ENCODE peak calls at places on chromosomes 2 and 18, in nine cellular contexts. G is HepG2; Z is neural progenitor cell; Y is GM23338; C is sigmoid colon; P is foreskin fibroblast; L is hepatocyte; F is CD8-positive, alpha-beta T cell; S is fibroblast of the aortic adventitia. K is an unnamed sample.

GRCh38 chr2:172426635-172427255 is 641 bp upstream of the ITGA6 start:
- DNase-seq in G (no peak), Z (no peak), Y (no peak), C (no peak), P (no peak), L (no peak), F (no peak), S (no peak), K (no peak)

GRCh38 chr2:56183643-56184499 is at the start of gene CCDC85A:
- DNase-seq in G (peak; percentile 46), Z (peak; percentile 93), Y (peak; percentile 86), C (peak; percentile 83), P (peak; percentile 90), L (peak; percentile 92), F (peak; percentile 46), S (peak; percentile 78), K (no peak)

GRCh38 chr2:101047075-101047766 is 45.1 kb downstream of the RPL31 start:
- DNase-seq in G (no peak), Z (no peak), Y (no peak), C (no peak), P (no peak), L (no peak), F (no peak), S (peak; percentile 29), K (no peak)

GRCh38 chr2:232386740-232387450 is 8.3 kb downstream of the ALPP start:
- DNase-seq in G (no peak), Z (peak; percentile 32), Y (peak; percentile 64), C (no peak), P (peak; percentile 33), L (no peak), F (no peak), S (no peak), K (no peak)

GRCh38 chr2:139556789-139557188 is 776.6 kb upstream of the NXPH2 start:
- DNase-seq in G (no peak), Z (no peak), Y (no peak), C (no peak), P (no peak), L (no peak), F (no peak), S (no peak), K (no peak)

GRCh38 chr2:130964931-130965330 is 128.2 kb downstream of the ARHGEF4 start:
- DNase-seq in G (no peak), Z (no peak), Y (no peak), C (no peak), P (no peak), L (no peak), F (no peak), S (no peak), K (no peak)

GRCh38 chr2:83665894-83666293 is 793.2 kb downstream of the SUCLG1 start:
- DNase-seq in G (peak; percentile 18), Z (no peak), Y (no peak), C (no peak), P (peak; percentile 49), L (no peak), F (no peak), S (peak; percentile 77), K (no peak)

GRCh38 chr2:47269316-47270232 is 114.5 kb upstream of the STPG4 start:
- DNase-seq in G (peak; percentile 66), Z (no peak), Y (no peak), C (peak; percentile 82), P (peak; percentile 99), L (peak; percentile 72), F (no peak), S (peak; percentile 96), K (no peak)

GRCh38 chr2:9300829-9301453 is 94.3 kb downstream of the ASAP2 start:
- DNase-seq in G (no peak), Z (no peak), Y (no peak), C (no peak), P (no peak), L (no peak), F (no peak), S (peak; percentile 23), K (no peak)

GRCh38 chr2:105294046-105294445 is 35.5 kb downstream of the TGFBRAP1 start:
- DNase-seq in G (no peak), Z (no peak), Y (no peak), C (no peak), P (no peak), L (no peak), F (no peak), S (no peak), K (no peak)

GRCh38 chr2:172308253-172308935 is 119.0 kb upstream of the ITGA6 start:
- DNase-seq in G (no peak), Z (no peak), Y (no peak), C (no peak), P (no peak), L (no peak), F (no peak), S (no peak), K (no peak)

GRCh38 chr18:74501386-74501785 is 5.2 kb downstream of the CNDP2 start:
- DNase-seq in G (no peak), Z (no peak), Y (no peak), C (peak; percentile 25), P (no peak), L (no peak), F (no peak), S (no peak), K (no peak)

GRCh38 chr2:233445152-233445830 is 91.0 kb downstream of the DGKD start:
- DNase-seq in G (no peak), Z (no peak), Y (no peak), C (peak; percentile 8), P (no peak), L (no peak), F (no peak), S (no peak), K (no peak)

GRCh38 chr2:134244091-134244490 is 9.8 kb upstream of the MGAT5 start:
- DNase-seq in G (no peak), Z (no peak), Y (no peak), C (no peak), P (peak; percentile 61), L (no peak), F (no peak), S (peak; percentile 48), K (no peak)

GRCh38 chr18:36572135-36572856 is 256.5 kb downstream of the TPGS2 start:
- DNase-seq in G (peak; percentile 19), Z (peak; percentile 70), Y (peak; percentile 72), C (no peak), P (peak; percentile 72), L (peak; percentile 58), F (no peak), S (peak; percentile 78), K (peak; percentile 11)

GRCh38 chr2:235098273-235098672 is 146.5 kb downstream of the SH3BP4 start:
- DNase-seq in G (no peak), Z (no peak), Y (peak; percentile 17), C (no peak), P (no peak), L (no peak), F (no peak), S (no peak), K (no peak)

GRCh38 chr2:143121079-143121478 is 8.1 kb upstream of the ARHGAP15 start:
- DNase-seq in G (no peak), Z (no peak), Y (no peak), C (no peak), P (no peak), L (no peak), F (no peak), S (no peak), K (no peak)

GRCh38 chr2:143117225-143117624 is 12.0 kb upstream of the ARHGAP15 start:
- DNase-seq in G (no peak), Z (no peak), Y (no peak), C (no peak), P (no peak), L (no peak), F (no peak), S (no peak), K (no peak)

GRCh38 chr2:143125647-143126046 is 3.6 kb upstream of the ARHGAP15 start:
- DNase-seq in G (no peak), Z (no peak), Y (no peak), C (no peak), P (peak; percentile 1), L (no peak), F (no peak), S (no peak), K (peak; percentile 52)

GRCh38 chr2:143123911-143124310 is 5.3 kb upstream of the ARHGAP15 start:
- DNase-seq in G (no peak), Z (no peak), Y (no peak), C (no peak), P (no peak), L (no peak), F (no peak), S (no peak), K (no peak)

DNA sequence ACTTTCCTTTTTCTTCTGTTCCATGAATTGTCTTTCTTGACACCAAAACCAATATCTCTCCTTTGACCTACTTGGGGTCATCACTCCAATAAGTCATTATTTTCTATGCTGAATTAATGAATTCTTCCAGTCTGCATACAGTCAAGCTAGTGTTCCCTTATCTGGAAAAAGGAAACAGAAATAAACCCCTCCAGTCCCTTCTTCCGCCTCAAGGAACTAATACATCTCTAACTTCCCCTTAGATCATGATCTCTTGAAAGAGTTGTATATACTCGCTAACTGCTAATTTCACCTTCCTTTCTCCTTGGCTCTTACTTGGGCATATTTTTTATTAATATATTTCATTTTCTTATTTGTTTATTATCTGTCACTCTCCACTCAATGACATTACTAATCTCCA is 7.3 kb upstream of the ARHGAP15 start:
- DNase-seq in G (no peak), Z (no peak), Y (no peak), C (no peak), P (no peak), L (no peak), F (no peak), S (no peak), K (no peak)
- H3K4me3 ChIP-seq in G (no peak overlapping the region), Z (no peak overlapping the region), Y (no peak overlapping the region), C (no peak overlapping the region), P (no peak overlapping the region), L (no peak overlapping the region), F (no peak overlapping the region), S (no peak overlapping the region), K (no peak overlapping the region)

DNA sequence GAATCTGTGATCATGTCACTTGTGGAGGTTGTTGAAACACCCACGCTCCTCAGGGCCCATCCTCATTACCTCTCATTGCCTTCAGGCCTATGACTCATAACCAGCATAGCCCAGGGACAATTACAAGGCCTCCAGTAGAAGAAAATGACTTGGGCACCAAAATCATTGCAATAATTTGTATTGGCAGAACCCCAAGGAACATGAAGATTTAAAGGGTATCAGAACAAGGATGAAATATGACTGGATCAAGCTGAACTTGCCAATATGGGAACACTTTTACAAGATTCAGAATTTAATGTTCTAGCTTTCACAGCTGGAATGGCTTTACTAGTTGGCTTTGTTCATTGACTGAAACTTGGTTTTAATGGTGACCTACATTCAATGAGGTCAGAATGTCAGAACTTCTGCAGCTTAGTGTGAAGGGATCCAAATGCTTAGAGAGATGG is 156.4 kb downstream of the COPS8 start:
- DNase-seq in G (no peak), Z (no peak), Y (no peak), C (no peak), P (peak; percentile 78), L (no peak), F (no peak), S (no peak), K (no peak)
- TF ChIP-seq CTCF in G (no peak), Z (no peak), Y (no peak), C (no peak), P (no peak), L (no peak), F (no peak), S (no peak), K (no peak)

GRCh38 chr2:42045956-42046748 is 1.7 kb upstream of the PKDCC start:
- DNase-seq in G (no peak), Z (peak; percentile 63), Y (no peak), C (no peak), P (peak; percentile 42), L (no peak), F (no peak), S (no peak), K (no peak)
- H3K4me3 ChIP-seq in G (peak overlapping the region; percentile 82), Z (peak overlapping the region; percentile 96), Y (peak overlapping the region; percentile 74), C (no peak overlapping the region), P (no peak overlapping the region), L (no peak overlapping the region), F (no peak overlapping the region), S (peak overlapping the region; percentile 9), K (no peak overlapping the region)

GRCh38 chr2:190996338-190996946 is 17.5 kb downstream of the STAT1 start:
- DNase-seq in G (peak; percentile 70), Z (peak; percentile 76), Y (peak; percentile 79), C (no peak), P (peak; percentile 59), L (peak; percentile 34), F (no peak), S (peak; percentile 41), K (no peak)
- TF ChIP-seq CTCF in G (peak; percentile 77), Z (peak; percentile 72), Y (peak; percentile 73), C (no peak), P (peak; percentile 67), L (peak; percentile 42), F (peak; percentile 56), S (peak; percentile 79), K (peak; percentile 41)

K was measured in LNCaP clone FGC.